ENCODE peak calls at places on chromosomes 3 and 15, in seven cellular contexts. One of them, this sample, is unnamed.

GRCh38 chr3:178353292-178353814 is 182.9 kb upstream of the KCNMB2 start:
- DNase-seq in GM23248: peak
- DNase-seq in putamen: no peak
- DNase-seq in bronchial epithelial cell: no peak
- DNase-seq in stimulated activated CD4-positive, alpha-beta T cell treated with anti-CD3 and anti-CD28 coated beads, TNF-alpha, amount 100 ng/mL, for 4 hours: no peak
- DNase-seq in LoVo: no peak
- DNase-seq in progenitor cell of endocrine pancreas: no peak
- DNase-seq in this sample: no peak

GRCh38 chr15:101068961-101069734 is 150.0 kb downstream of the LRRK1 start:
- DNase-seq in GM23248: peak
- DNase-seq in putamen: no peak
- DNase-seq in bronchial epithelial cell: peak
- DNase-seq in stimulated activated CD4-positive, alpha-beta T cell treated with anti-CD3 and anti-CD28 coated beads, TNF-alpha, amount 100 ng/mL, for 4 hours: no peak
- DNase-seq in LoVo: no peak
- DNase-seq in progenitor cell of endocrine pancreas: peak
- DNase-seq in this sample: no peak

GRCh38 chr15:59170295-59170881 is 36.3 kb upstream of the LDHAL6B start:
- DNase-seq in GM23248: peak
- DNase-seq in putamen: no peak
- DNase-seq in bronchial epithelial cell: peak
- DNase-seq in stimulated activated CD4-positive, alpha-beta T cell treated with anti-CD3 and anti-CD28 coated beads, TNF-alpha, amount 100 ng/mL, for 4 hours: no peak
- DNase-seq in LoVo: peak
- DNase-seq in progenitor cell of endocrine pancreas: no peak
- DNase-seq in this sample: peak

GRCh38 chr3:59759298-59760169 is 709.7 kb upstream of the CFAP20DC start:
- DNase-seq in GM23248: peak
- DNase-seq in putamen: no peak
- DNase-seq in bronchial epithelial cell: no peak
- DNase-seq in stimulated activated CD4-positive, alpha-beta T cell treated with anti-CD3 and anti-CD28 coated beads, TNF-alpha, amount 100 ng/mL, for 4 hours: no peak
- DNase-seq in LoVo: no peak
- DNase-seq in progenitor cell of endocrine pancreas: no peak
- DNase-seq in this sample: no peak

GRCh38 chr15:94075349-94075748 is 156.0 kb upstream of the MCTP2 start:
- DNase-seq in GM23248: peak
- DNase-seq in putamen: no peak
- DNase-seq in bronchial epithelial cell: no peak
- DNase-seq in stimulated activated CD4-positive, alpha-beta T cell treated with anti-CD3 and anti-CD28 coated beads, TNF-alpha, amount 100 ng/mL, for 4 hours: no peak
- DNase-seq in LoVo: no peak
- DNase-seq in progenitor cell of endocrine pancreas: no peak
- DNase-seq in this sample: no peak

GRCh38 chr15:25731411-25731810 is 131.7 kb downstream of the ATP10A start:
- DNase-seq in GM23248: no peak
- DNase-seq in putamen: no peak
- DNase-seq in bronchial epithelial cell: no peak
- DNase-seq in stimulated activated CD4-positive, alpha-beta T cell treated with anti-CD3 and anti-CD28 coated beads, TNF-alpha, amount 100 ng/mL, for 4 hours: no peak
- DNase-seq in LoVo: no peak
- DNase-seq in progenitor cell of endocrine pancreas: no peak
- DNase-seq in this sample: no peak

GRCh38 chr3:52596658-52597265 is 60.4 kb downstream of the UQCC5 start:
- DNase-seq in GM23248: no peak
- DNase-seq in putamen: peak
- DNase-seq in bronchial epithelial cell: no peak
- DNase-seq in stimulated activated CD4-positive, alpha-beta T cell treated with anti-CD3 and anti-CD28 coated beads, TNF-alpha, amount 100 ng/mL, for 4 hours: no peak
- DNase-seq in LoVo: no peak
- DNase-seq in progenitor cell of endocrine pancreas: no peak
- DNase-seq in this sample: no peak

GRCh38 chr3:194740859-194741486 is 55.3 kb downstream of the FAM43A start:
- DNase-seq in GM23248: no peak
- DNase-seq in putamen: no peak
- DNase-seq in bronchial epithelial cell: peak
- DNase-seq in stimulated activated CD4-positive, alpha-beta T cell treated with anti-CD3 and anti-CD28 coated beads, TNF-alpha, amount 100 ng/mL, for 4 hours: no peak
- DNase-seq in LoVo: peak
- DNase-seq in progenitor cell of endocrine pancreas: no peak
- DNase-seq in this sample: no peak

GRCh38 chr3:46892285-46893145 is 15.0 kb downstream of the PTH1R start:
- DNase-seq in GM23248: peak
- DNase-seq in putamen: peak
- DNase-seq in bronchial epithelial cell: peak
- DNase-seq in stimulated activated CD4-positive, alpha-beta T cell treated with anti-CD3 and anti-CD28 coated beads, TNF-alpha, amount 100 ng/mL, for 4 hours: no peak
- DNase-seq in LoVo: peak
- DNase-seq in progenitor cell of endocrine pancreas: peak
- DNase-seq in this sample: peak

GRCh38 chr3:170383567-170383966 is 26.1 kb downstream of the SKIL start:
- DNase-seq in GM23248: peak
- DNase-seq in putamen: no peak
- DNase-seq in bronchial epithelial cell: no peak
- DNase-seq in stimulated activated CD4-positive, alpha-beta T cell treated with anti-CD3 and anti-CD28 coated beads, TNF-alpha, amount 100 ng/mL, for 4 hours: no peak
- DNase-seq in LoVo: no peak
- DNase-seq in progenitor cell of endocrine pancreas: no peak
- DNase-seq in this sample: no peak

GRCh38 chr3:31614162-31614921 is 81.6 kb downstream of the STT3B start:
- DNase-seq in GM23248: peak
- DNase-seq in putamen: no peak
- DNase-seq in bronchial epithelial cell: peak
- DNase-seq in stimulated activated CD4-positive, alpha-beta T cell treated with anti-CD3 and anti-CD28 coated beads, TNF-alpha, amount 100 ng/mL, for 4 hours: no peak
- DNase-seq in LoVo: no peak
- DNase-seq in progenitor cell of endocrine pancreas: no peak
- DNase-seq in this sample: no peak

GRCh38 chr3:49616061-49616460 is 58.1 kb upstream of the APEH start:
- DNase-seq in GM23248: no peak
- DNase-seq in putamen: no peak
- DNase-seq in bronchial epithelial cell: no peak
- DNase-seq in stimulated activated CD4-positive, alpha-beta T cell treated with anti-CD3 and anti-CD28 coated beads, TNF-alpha, amount 100 ng/mL, for 4 hours: no peak
- DNase-seq in LoVo: no peak
- DNase-seq in progenitor cell of endocrine pancreas: no peak
- DNase-seq in this sample: no peak

GRCh38 chr3:50008931-50009330 is 69.0 kb downstream of the RBM6 start:
- DNase-seq in GM23248: peak
- DNase-seq in putamen: no peak
- DNase-seq in bronchial epithelial cell: peak
- DNase-seq in stimulated activated CD4-positive, alpha-beta T cell treated with anti-CD3 and anti-CD28 coated beads, TNF-alpha, amount 100 ng/mL, for 4 hours: no peak
- DNase-seq in LoVo: no peak
- DNase-seq in progenitor cell of endocrine pancreas: no peak
- DNase-seq in this sample: peak

GRCh38 chr15:78873796-78874761 is 1.4 kb downstream of the MORF4L1 start:
- DNase-seq in GM23248: peak
- DNase-seq in putamen: no peak
- DNase-seq in bronchial epithelial cell: no peak
- DNase-seq in stimulated activated CD4-positive, alpha-beta T cell treated with anti-CD3 and anti-CD28 coated beads, TNF-alpha, amount 100 ng/mL, for 4 hours: no peak
- DNase-seq in LoVo: no peak
- DNase-seq in progenitor cell of endocrine pancreas: no peak
- DNase-seq in this sample: no peak

GRCh38 chr3:187763850-187764648 is 18.8 kb upstream of the BCL6 start:
- DNase-seq in GM23248: peak
- DNase-seq in putamen: no peak
- DNase-seq in bronchial epithelial cell: peak
- DNase-seq in stimulated activated CD4-positive, alpha-beta T cell treated with anti-CD3 and anti-CD28 coated beads, TNF-alpha, amount 100 ng/mL, for 4 hours: no peak
- DNase-seq in LoVo: no peak
- DNase-seq in progenitor cell of endocrine pancreas: no peak
- DNase-seq in this sample: no peak

GRCh38 chr15:90895571-90896117 is 7.5 kb upstream of the MAN2A2 start:
- DNase-seq in GM23248: peak
- DNase-seq in putamen: peak
- DNase-seq in bronchial epithelial cell: no peak
- DNase-seq in stimulated activated CD4-positive, alpha-beta T cell treated with anti-CD3 and anti-CD28 coated beads, TNF-alpha, amount 100 ng/mL, for 4 hours: no peak
- DNase-seq in LoVo: no peak
- DNase-seq in progenitor cell of endocrine pancreas: no peak
- DNase-seq in this sample: no peak

GRCh38 chr3:123027292-123028232 is at the start of gene SEMA5B:
- DNase-seq in GM23248: peak
- DNase-seq in putamen: peak
- DNase-seq in bronchial epithelial cell: no peak
- DNase-seq in stimulated activated CD4-positive, alpha-beta T cell treated with anti-CD3 and anti-CD28 coated beads, TNF-alpha, amount 100 ng/mL, for 4 hours: no peak
- DNase-seq in LoVo: peak
- DNase-seq in progenitor cell of endocrine pancreas: peak
- DNase-seq in this sample: no peak

GRCh38 chr3:181935915-181936314 is 224.2 kb downstream of the SOX2 start:
- DNase-seq in GM23248: no peak
- DNase-seq in putamen: no peak
- DNase-seq in bronchial epithelial cell: peak
- DNase-seq in stimulated activated CD4-positive, alpha-beta T cell treated with anti-CD3 and anti-CD28 coated beads, TNF-alpha, amount 100 ng/mL, for 4 hours: no peak
- DNase-seq in LoVo: no peak
- DNase-seq in progenitor cell of endocrine pancreas: no peak
- DNase-seq in this sample: no peak

GRCh38 chr3:73556520-73557371 is 68.0 kb downstream of the PDZRN3 start:
- DNase-seq in GM23248: peak
- DNase-seq in putamen: no peak
- DNase-seq in bronchial epithelial cell: no peak
- DNase-seq in stimulated activated CD4-positive, alpha-beta T cell treated with anti-CD3 and anti-CD28 coated beads, TNF-alpha, amount 100 ng/mL, for 4 hours: no peak
- DNase-seq in LoVo: no peak
- DNase-seq in progenitor cell of endocrine pancreas: no peak
- DNase-seq in this sample: no peak

GRCh38 chr3:65020233-65020632 is 332.4 kb upstream of the ADAMTS9 start:
- DNase-seq in GM23248: no peak
- DNase-seq in putamen: no peak
- DNase-seq in bronchial epithelial cell: no peak
- DNase-seq in stimulated activated CD4-positive, alpha-beta T cell treated with anti-CD3 and anti-CD28 coated beads, TNF-alpha, amount 100 ng/mL, for 4 hours: no peak
- DNase-seq in LoVo: no peak
- DNase-seq in progenitor cell of endocrine pancreas: no peak
- DNase-seq in this sample: no peak

This sample was measured in NCI-H510A.